ENCODE peak calls at places on chromosomes 1 and 21, in ten cellular contexts. One of them, this sample, is unnamed.

GRCh38 chr1:167052389-167052788 is 37.8 kb downstream of the GPA33 start:
- DNase-seq in RPMI7951: peak; percentile 10
- DNase-seq in kidney glomerular epithelial cell: no peak
- DNase-seq in ureter: no peak
- DNase-seq in non-pigmented ciliary epithelial cell: no peak
- DNase-seq in stimulated activated CD4-positive, alpha-beta T cell treated with anti-CD3 and anti-CD28 coated beads, Interleukin-4, amount 100 ng/mL, for 4 hours: no peak
- DNase-seq in stomach: no peak
- DNase-seq in ecto neural progenitor cell: no peak
- DNase-seq in C1 segment of cervical spinal cord: no peak
- DNase-seq in activated naive CD8-positive, alpha-beta T cell treated with anti-CD3 and anti-CD28 coated beads, Interleukin-2, amount 50 U/mL, for 24 hours: no peak
- DNase-seq in this sample: peak; percentile 84

GRCh38 chr1:175771301-175771700 is 27.9 kb upstream of the TNR start:
- DNase-seq in RPMI7951: no peak
- DNase-seq in kidney glomerular epithelial cell: no peak
- DNase-seq in ureter: no peak
- DNase-seq in non-pigmented ciliary epithelial cell: no peak
- DNase-seq in stimulated activated CD4-positive, alpha-beta T cell treated with anti-CD3 and anti-CD28 coated beads, Interleukin-4, amount 100 ng/mL, for 4 hours: no peak
- DNase-seq in stomach: no peak
- DNase-seq in ecto neural progenitor cell: no peak
- DNase-seq in C1 segment of cervical spinal cord: no peak
- DNase-seq in activated naive CD8-positive, alpha-beta T cell treated with anti-CD3 and anti-CD28 coated beads, Interleukin-2, amount 50 U/mL, for 24 hours: no peak
- DNase-seq in this sample: no peak

GRCh38 chr1:53949023-53949611 is 3.0 kb downstream of the LRRC42 start:
- DNase-seq in RPMI7951: peak; percentile 42
- DNase-seq in kidney glomerular epithelial cell: peak; percentile 10
- DNase-seq in ureter: no peak
- DNase-seq in non-pigmented ciliary epithelial cell: no peak
- DNase-seq in stimulated activated CD4-positive, alpha-beta T cell treated with anti-CD3 and anti-CD28 coated beads, Interleukin-4, amount 100 ng/mL, for 4 hours: no peak
- DNase-seq in stomach: no peak
- DNase-seq in ecto neural progenitor cell: peak; percentile 50
- DNase-seq in C1 segment of cervical spinal cord: no peak
- DNase-seq in activated naive CD8-positive, alpha-beta T cell treated with anti-CD3 and anti-CD28 coated beads, Interleukin-2, amount 50 U/mL, for 24 hours: peak; percentile 22
- DNase-seq in this sample: peak; percentile 86

GRCh38 chr1:157878059-157878458 is 36.5 kb upstream of the CD5L start:
- DNase-seq in RPMI7951: peak; percentile 57
- DNase-seq in kidney glomerular epithelial cell: peak; percentile 42
- DNase-seq in ureter: no peak
- DNase-seq in non-pigmented ciliary epithelial cell: peak; percentile 14
- DNase-seq in stimulated activated CD4-positive, alpha-beta T cell treated with anti-CD3 and anti-CD28 coated beads, Interleukin-4, amount 100 ng/mL, for 4 hours: no peak
- DNase-seq in stomach: no peak
- DNase-seq in ecto neural progenitor cell: no peak
- DNase-seq in C1 segment of cervical spinal cord: no peak
- DNase-seq in activated naive CD8-positive, alpha-beta T cell treated with anti-CD3 and anti-CD28 coated beads, Interleukin-2, amount 50 U/mL, for 24 hours: no peak
- DNase-seq in this sample: peak; percentile 76

GRCh38 chr1:199335496-199335895 is 692.0 kb upstream of the NR5A2 start:
- DNase-seq in RPMI7951: peak; percentile 2
- DNase-seq in kidney glomerular epithelial cell: no peak
- DNase-seq in ureter: no peak
- DNase-seq in non-pigmented ciliary epithelial cell: peak; percentile 8
- DNase-seq in stimulated activated CD4-positive, alpha-beta T cell treated with anti-CD3 and anti-CD28 coated beads, Interleukin-4, amount 100 ng/mL, for 4 hours: no peak
- DNase-seq in stomach: no peak
- DNase-seq in ecto neural progenitor cell: no peak
- DNase-seq in C1 segment of cervical spinal cord: no peak
- DNase-seq in activated naive CD8-positive, alpha-beta T cell treated with anti-CD3 and anti-CD28 coated beads, Interleukin-2, amount 50 U/mL, for 24 hours: no peak
- DNase-seq in this sample: no peak

GRCh38 chr1:41907446-41907845 is 11.3 kb downstream of the HIVEP3 start:
- DNase-seq in RPMI7951: no peak
- DNase-seq in kidney glomerular epithelial cell: no peak
- DNase-seq in ureter: no peak
- DNase-seq in non-pigmented ciliary epithelial cell: no peak
- DNase-seq in stimulated activated CD4-positive, alpha-beta T cell treated with anti-CD3 and anti-CD28 coated beads, Interleukin-4, amount 100 ng/mL, for 4 hours: no peak
- DNase-seq in stomach: no peak
- DNase-seq in ecto neural progenitor cell: no peak
- DNase-seq in C1 segment of cervical spinal cord: no peak
- DNase-seq in activated naive CD8-positive, alpha-beta T cell treated with anti-CD3 and anti-CD28 coated beads, Interleukin-2, amount 50 U/mL, for 24 hours: no peak
- DNase-seq in this sample: no peak

GRCh38 chr1:103129796-103130195 is 21.5 kb upstream of the COL11A1 start:
- DNase-seq in RPMI7951: no peak
- DNase-seq in kidney glomerular epithelial cell: peak; percentile 21
- DNase-seq in ureter: no peak
- DNase-seq in non-pigmented ciliary epithelial cell: no peak
- DNase-seq in stimulated activated CD4-positive, alpha-beta T cell treated with anti-CD3 and anti-CD28 coated beads, Interleukin-4, amount 100 ng/mL, for 4 hours: no peak
- DNase-seq in stomach: no peak
- DNase-seq in ecto neural progenitor cell: no peak
- DNase-seq in C1 segment of cervical spinal cord: no peak
- DNase-seq in activated naive CD8-positive, alpha-beta T cell treated with anti-CD3 and anti-CD28 coated beads, Interleukin-2, amount 50 U/mL, for 24 hours: no peak
- DNase-seq in this sample: no peak

GRCh38 chr1:237084399-237085077 is 42.6 kb downstream of the RYR2 start:
- DNase-seq in RPMI7951: no peak
- DNase-seq in kidney glomerular epithelial cell: no peak
- DNase-seq in ureter: no peak
- DNase-seq in non-pigmented ciliary epithelial cell: no peak
- DNase-seq in stimulated activated CD4-positive, alpha-beta T cell treated with anti-CD3 and anti-CD28 coated beads, Interleukin-4, amount 100 ng/mL, for 4 hours: no peak
- DNase-seq in stomach: no peak
- DNase-seq in ecto neural progenitor cell: no peak
- DNase-seq in C1 segment of cervical spinal cord: no peak
- DNase-seq in activated naive CD8-positive, alpha-beta T cell treated with anti-CD3 and anti-CD28 coated beads, Interleukin-2, amount 50 U/mL, for 24 hours: no peak
- DNase-seq in this sample: peak; percentile 42

GRCh38 chr1:217462159-217462558 is 168.7 kb downstream of the GPATCH2 start:
- DNase-seq in RPMI7951: no peak
- DNase-seq in kidney glomerular epithelial cell: no peak
- DNase-seq in ureter: no peak
- DNase-seq in non-pigmented ciliary epithelial cell: no peak
- DNase-seq in stimulated activated CD4-positive, alpha-beta T cell treated with anti-CD3 and anti-CD28 coated beads, Interleukin-4, amount 100 ng/mL, for 4 hours: no peak
- DNase-seq in stomach: no peak
- DNase-seq in ecto neural progenitor cell: no peak
- DNase-seq in C1 segment of cervical spinal cord: no peak
- DNase-seq in activated naive CD8-positive, alpha-beta T cell treated with anti-CD3 and anti-CD28 coated beads, Interleukin-2, amount 50 U/mL, for 24 hours: no peak
- DNase-seq in this sample: no peak

GRCh38 chr1:44576456-44577150 is 97.7 kb downstream of the TMEM53 start:
- DNase-seq in RPMI7951: no peak
- DNase-seq in kidney glomerular epithelial cell: no peak
- DNase-seq in ureter: peak; percentile 48
- DNase-seq in non-pigmented ciliary epithelial cell: no peak
- DNase-seq in stimulated activated CD4-positive, alpha-beta T cell treated with anti-CD3 and anti-CD28 coated beads, Interleukin-4, amount 100 ng/mL, for 4 hours: no peak
- DNase-seq in stomach: no peak
- DNase-seq in ecto neural progenitor cell: peak; percentile 56
- DNase-seq in C1 segment of cervical spinal cord: no peak
- DNase-seq in activated naive CD8-positive, alpha-beta T cell treated with anti-CD3 and anti-CD28 coated beads, Interleukin-2, amount 50 U/mL, for 24 hours: no peak
- DNase-seq in this sample: peak; percentile 30

GRCh38 chr1:22437573-22437972 is 14.1 kb upstream of the ZBTB40 start:
- DNase-seq in RPMI7951: no peak
- DNase-seq in kidney glomerular epithelial cell: no peak
- DNase-seq in ureter: no peak
- DNase-seq in non-pigmented ciliary epithelial cell: no peak
- DNase-seq in stimulated activated CD4-positive, alpha-beta T cell treated with anti-CD3 and anti-CD28 coated beads, Interleukin-4, amount 100 ng/mL, for 4 hours: no peak
- DNase-seq in stomach: no peak
- DNase-seq in ecto neural progenitor cell: no peak
- DNase-seq in C1 segment of cervical spinal cord: no peak
- DNase-seq in activated naive CD8-positive, alpha-beta T cell treated with anti-CD3 and anti-CD28 coated beads, Interleukin-2, amount 50 U/mL, for 24 hours: no peak
- DNase-seq in this sample: no peak

GRCh38 chr1:164611754-164612642 is 53.0 kb downstream of the PBX1 start:
- DNase-seq in RPMI7951: peak; percentile 72
- DNase-seq in kidney glomerular epithelial cell: peak; percentile 94
- DNase-seq in ureter: no peak
- DNase-seq in non-pigmented ciliary epithelial cell: peak; percentile 52
- DNase-seq in stimulated activated CD4-positive, alpha-beta T cell treated with anti-CD3 and anti-CD28 coated beads, Interleukin-4, amount 100 ng/mL, for 4 hours: no peak
- DNase-seq in stomach: peak; percentile 66
- DNase-seq in ecto neural progenitor cell: no peak
- DNase-seq in C1 segment of cervical spinal cord: no peak
- DNase-seq in activated naive CD8-positive, alpha-beta T cell treated with anti-CD3 and anti-CD28 coated beads, Interleukin-2, amount 50 U/mL, for 24 hours: no peak
- DNase-seq in this sample: peak; percentile 71

GRCh38 chr1:95027046-95027445 is 45.7 kb downstream of the ALG14 start:
- DNase-seq in RPMI7951: no peak
- DNase-seq in kidney glomerular epithelial cell: no peak
- DNase-seq in ureter: no peak
- DNase-seq in non-pigmented ciliary epithelial cell: no peak
- DNase-seq in stimulated activated CD4-positive, alpha-beta T cell treated with anti-CD3 and anti-CD28 coated beads, Interleukin-4, amount 100 ng/mL, for 4 hours: no peak
- DNase-seq in stomach: no peak
- DNase-seq in ecto neural progenitor cell: no peak
- DNase-seq in C1 segment of cervical spinal cord: no peak
- DNase-seq in activated naive CD8-positive, alpha-beta T cell treated with anti-CD3 and anti-CD28 coated beads, Interleukin-2, amount 50 U/mL, for 24 hours: no peak
- DNase-seq in this sample: no peak

GRCh38 chr1:227268943-227269342 is 49.3 kb downstream of the CDC42BPA start:
- DNase-seq in RPMI7951: no peak
- DNase-seq in kidney glomerular epithelial cell: no peak
- DNase-seq in ureter: no peak
- DNase-seq in non-pigmented ciliary epithelial cell: no peak
- DNase-seq in stimulated activated CD4-positive, alpha-beta T cell treated with anti-CD3 and anti-CD28 coated beads, Interleukin-4, amount 100 ng/mL, for 4 hours: no peak
- DNase-seq in stomach: no peak
- DNase-seq in ecto neural progenitor cell: no peak
- DNase-seq in C1 segment of cervical spinal cord: no peak
- DNase-seq in activated naive CD8-positive, alpha-beta T cell treated with anti-CD3 and anti-CD28 coated beads, Interleukin-2, amount 50 U/mL, for 24 hours: no peak
- DNase-seq in this sample: no peak

GRCh38 chr21:34034369-34035014 is 38.9 kb upstream of the MRPS6 start:
- DNase-seq in RPMI7951: no peak
- DNase-seq in kidney glomerular epithelial cell: peak; percentile 58
- DNase-seq in ureter: no peak
- DNase-seq in non-pigmented ciliary epithelial cell: no peak
- DNase-seq in stimulated activated CD4-positive, alpha-beta T cell treated with anti-CD3 and anti-CD28 coated beads, Interleukin-4, amount 100 ng/mL, for 4 hours: no peak
- DNase-seq in stomach: no peak
- DNase-seq in ecto neural progenitor cell: no peak
- DNase-seq in C1 segment of cervical spinal cord: no peak
- DNase-seq in activated naive CD8-positive, alpha-beta T cell treated with anti-CD3 and anti-CD28 coated beads, Interleukin-2, amount 50 U/mL, for 24 hours: no peak
- DNase-seq in this sample: peak; percentile 23

GRCh38 chr1:51192213-51192843 is 43.7 kb upstream of the RNF11 start:
- DNase-seq in RPMI7951: peak; percentile 67
- DNase-seq in kidney glomerular epithelial cell: peak; percentile 35
- DNase-seq in ureter: peak; percentile 70
- DNase-seq in non-pigmented ciliary epithelial cell: peak; percentile 34
- DNase-seq in stimulated activated CD4-positive, alpha-beta T cell treated with anti-CD3 and anti-CD28 coated beads, Interleukin-4, amount 100 ng/mL, for 4 hours: peak; percentile 42
- DNase-seq in stomach: peak; percentile 69
- DNase-seq in ecto neural progenitor cell: peak; percentile 65
- DNase-seq in C1 segment of cervical spinal cord: peak; percentile 2
- DNase-seq in activated naive CD8-positive, alpha-beta T cell treated with anti-CD3 and anti-CD28 coated beads, Interleukin-2, amount 50 U/mL, for 24 hours: peak; percentile 72
- DNase-seq in this sample: peak; percentile 87

GRCh38 chr1:211613108-211613947 is 34.4 kb upstream of the SLC30A1 start:
- DNase-seq in RPMI7951: peak; percentile 93
- DNase-seq in kidney glomerular epithelial cell: peak; percentile 32
- DNase-seq in ureter: peak; percentile 80
- DNase-seq in non-pigmented ciliary epithelial cell: peak; percentile 57
- DNase-seq in stimulated activated CD4-positive, alpha-beta T cell treated with anti-CD3 and anti-CD28 coated beads, Interleukin-4, amount 100 ng/mL, for 4 hours: no peak
- DNase-seq in stomach: peak; percentile 52
- DNase-seq in ecto neural progenitor cell: no peak
- DNase-seq in C1 segment of cervical spinal cord: peak; percentile 23
- DNase-seq in activated naive CD8-positive, alpha-beta T cell treated with anti-CD3 and anti-CD28 coated beads, Interleukin-2, amount 50 U/mL, for 24 hours: no peak
- DNase-seq in this sample: peak; percentile 7

GRCh38 chr1:78536427-78536826 is 45.7 kb downstream of the PTGFR start:
- DNase-seq in RPMI7951: peak; percentile 17
- DNase-seq in kidney glomerular epithelial cell: no peak
- DNase-seq in ureter: no peak
- DNase-seq in non-pigmented ciliary epithelial cell: peak; percentile 10
- DNase-seq in stimulated activated CD4-positive, alpha-beta T cell treated with anti-CD3 and anti-CD28 coated beads, Interleukin-4, amount 100 ng/mL, for 4 hours: no peak
- DNase-seq in stomach: no peak
- DNase-seq in ecto neural progenitor cell: no peak
- DNase-seq in C1 segment of cervical spinal cord: no peak
- DNase-seq in activated naive CD8-positive, alpha-beta T cell treated with anti-CD3 and anti-CD28 coated beads, Interleukin-2, amount 50 U/mL, for 24 hours: no peak
- DNase-seq in this sample: no peak

This sample was measured in GM23338.